ENCODE peak calls at places on chromosomes 4 and X, in six cellular contexts. Z is endothelial cell, U is fibroblast of lung, G is epithelial cell of esophagus, Y is retinal pigment epithelial cell, T is testis. I is an unnamed sample.

GRCh38 chr4:129682586-129682985 is 586.6 kb downstream of the C4orf33 start:
- DNase-seq in Z (no peak), Y (no peak), U (no peak), T (no peak), G (no peak), I (no peak)

GRCh38 chr4:88457307-88458090 is 580 bp downstream of the HERC5 start:
- DNase-seq in Z (peak), T (peak), G (peak), Y (no peak), U (no peak), I (no peak)

GRCh38 chr4:145886871-145887240 is 51.8 kb downstream of the ZNF827 start:
- DNase-seq in G (no peak), Z (no peak), T (no peak), U (no peak), Y (no peak), I (no peak)

GRCh38 chr4:24105183-24106039 is 215.6 kb upstream of the PPARGC1A start:
- DNase-seq in U (peak), G (peak), T (no peak), Y (peak), Z (no peak), I (no peak)

GRCh38 chr4:752196-752861 is 46.7 kb downstream of the PCGF3 start:
- DNase-seq in G (no peak), T (no peak), Y (no peak), U (no peak), Z (no peak), I (no peak)

GRCh38 chrX:40465735-40466551 is 114.8 kb upstream of the ATP6AP2 start:
- DNase-seq in Y (no peak), T (peak), Z (no peak), G (no peak), U (no peak), I (no peak)

GRCh38 chr4:24927039-24927438 is 14.2 kb upstream of the CCDC149 start:
- DNase-seq in Z (no peak), U (no peak), G (no peak), Y (no peak), T (no peak), I (no peak)

GRCh38 chr4:8886625-8887406 is 15.2 kb upstream of the HMX1 start:
- DNase-seq in T (no peak), Y (no peak), G (no peak), Z (no peak), U (no peak), I (no peak)

GRCh38 chr4:127783971-127784519 is 1.9 kb downstream of the HSPA4L start:
- DNase-seq in Y (no peak), T (no peak), G (peak), Z (no peak), U (no peak), I (no peak)

GRCh38 chr4:127783026-127783769 is 1.1 kb downstream of the HSPA4L start:
- DNase-seq in T (peak), G (peak), U (peak), Y (peak), Z (peak), I (no peak)

GRCh38 chr4:127781303-127782024 is 658 bp upstream of the HSPA4L start:
- DNase-seq in T (peak), Y (no peak), U (peak), Z (no peak), G (peak), I (peak)

GRCh38 chr4:127782025-127782274 is 172 bp upstream of the HSPA4L start:
- DNase-seq in Y (peak), T (peak), Z (peak), U (peak), G (peak), I (peak)

GRCh38 chr4:127782275-127783025 is at the start of gene HSPA4L:
- DNase-seq in Z (peak), U (peak), G (peak), Y (peak), T (peak), I (peak)
- TF ChIP-seq CTCF in Z (no peak), U (peak), G (peak), Y (peak), T (peak), I (peak)

GRCh38 chr4:54683616-54684346 is 26.0 kb downstream of the KIT start:
- DNase-seq in Z (peak), G (peak), Y (no peak), T (no peak), U (peak), I (peak)
- TF ChIP-seq CTCF in Z (peak), G (peak), Y (peak), T (no peak), U (peak), I (peak)

DNA sequence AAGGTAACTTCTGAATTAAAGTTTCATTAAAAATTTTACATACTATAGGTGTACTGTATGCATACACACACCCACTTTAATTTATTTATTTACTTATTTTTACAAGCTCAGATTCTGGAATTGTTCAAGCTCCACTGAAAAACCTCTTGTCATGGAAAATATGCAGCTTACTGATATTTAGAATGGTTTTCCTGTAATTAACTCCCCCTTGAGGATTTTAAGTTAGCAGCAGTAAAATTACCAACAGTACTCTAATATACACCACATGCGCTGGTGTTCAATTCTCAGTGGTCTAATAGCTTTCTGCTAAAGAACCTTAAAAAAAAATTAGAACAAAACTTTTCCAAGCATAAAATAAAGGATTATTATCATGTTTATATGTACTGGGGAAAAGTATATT is 12.0 kb downstream of the MAB21L2 start:
- DNase-seq in U (peak), G (no peak), Y (no peak), T (no peak), Z (no peak), I (no peak)
- TF ChIP-seq CTCF in U (peak), G (no peak), Y (peak), T (no peak), Z (no peak), I (no peak)

GRCh38 chr4:74537459-74537858 is 92.5 kb downstream of the AREG start:
- DNase-seq in Y (no peak), T (no peak), Z (no peak), G (peak), U (no peak), I (no peak)

GRCh38 chr4:74534121-74534520 is 89.2 kb downstream of the AREG start:
- DNase-seq in G (no peak), Y (no peak), U (no peak), Z (no peak), T (no peak), I (no peak)

GRCh38 chr4:74534936-74535335 is 90.0 kb downstream of the AREG start:
- DNase-seq in Y (no peak), Z (no peak), T (no peak), U (no peak), G (no peak), I (no peak)

GRCh38 chr4:74535471-74535870 is 90.5 kb downstream of the AREG start:
- DNase-seq in Z (no peak), U (no peak), G (no peak), Y (no peak), T (no peak), I (no peak)

DNA sequence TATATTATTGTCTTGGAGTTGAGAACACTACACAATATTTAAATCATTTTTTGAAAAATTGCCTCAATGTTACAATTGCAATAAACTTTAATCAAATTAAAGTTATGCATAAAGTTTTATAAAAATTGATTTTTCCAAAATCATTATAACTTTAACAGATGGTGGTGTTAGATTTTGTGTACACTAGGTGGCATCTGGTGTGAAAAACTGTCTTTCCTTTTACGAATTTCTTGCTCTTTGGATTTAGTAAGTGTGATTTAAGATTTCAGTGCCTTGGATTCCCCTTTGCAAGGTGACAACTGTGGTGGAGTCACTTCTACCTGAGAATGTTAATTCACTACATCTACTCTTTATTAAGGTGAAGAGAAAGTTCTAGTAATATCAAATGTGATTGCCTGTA is 91.6 kb downstream of the AREG start:
- DNase-seq in T (no peak), Z (no peak), G (peak), U (peak), Y (no peak), I (no peak)
- TF ChIP-seq CTCF in T (no peak), Z (peak), G (peak), U (peak), Y (peak), I (no peak)

GRCh38 chrX:19007011-19007410 is 23.1 kb upstream of the PHKA2 start:
- DNase-seq in U (no peak), T (no peak), Z (no peak), Y (no peak), G (no peak), I (no peak)

GRCh38 chrX:19003756-19004155 is 19.8 kb upstream of the PHKA2 start:
- DNase-seq in Y (no peak), Z (no peak), U (no peak), T (no peak), G (peak), I (no peak)

GRCh38 chrX:19007868-19008267 is 24.0 kb upstream of the PHKA2 start:
- DNase-seq in Y (no peak), Z (no peak), T (no peak), U (no peak), G (no peak), I (no peak)

DNA sequence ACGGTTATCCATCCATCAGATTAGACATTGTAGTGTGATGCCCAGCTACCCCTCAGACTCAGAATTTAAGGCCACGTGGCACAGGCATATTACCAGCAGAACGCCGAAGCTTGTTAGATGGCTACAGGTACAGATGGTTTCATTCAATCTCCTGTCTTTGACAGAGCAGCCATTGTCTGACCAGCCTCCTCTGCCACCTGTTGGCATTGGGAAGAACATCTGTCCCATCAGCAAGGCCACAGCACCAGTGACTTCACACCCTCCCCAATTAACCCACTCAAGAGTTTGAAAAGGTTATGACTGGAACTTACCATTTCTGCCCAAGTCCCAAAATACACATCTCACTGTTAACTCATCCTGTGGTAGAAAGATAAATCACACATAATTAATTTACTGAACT is 22.0 kb upstream of the PHKA2 start:
- DNase-seq in U (no peak), T (no peak), G (peak), Z (no peak), Y (no peak), I (no peak)
- TF ChIP-seq CTCF in U (no peak), T (no peak), G (peak), Z (no peak), Y (no peak), I (no peak)

GRCh38 chrX:12080265-12080664 is 58.0 kb upstream of the FRMPD4 start:
- DNase-seq in G (peak), U (peak), Y (no peak), T (peak), Z (peak), I (peak)
- TF ChIP-seq CTCF in G (peak), U (peak), Y (peak), T (no peak), Z (peak), I (peak)

GRCh38 chr4:74111576-74111975 is 12.6 kb upstream of the CXCL2 start:
- DNase-seq in T (no peak), Z (no peak), G (no peak), U (no peak), Y (no peak), I (no peak)
- TF ChIP-seq CTCF in T (no peak), Z (no peak), G (no peak), U (no peak), Y (no peak), I (no peak)

GRCh38 chrX:128754130-128754529 is 701.9 kb upstream of the ACTRT1 start:
- DNase-seq in Y (no peak), T (no peak), U (no peak), G (no peak), Z (no peak), I (no peak)
- TF ChIP-seq CTCF in Y (no peak), T (no peak), U (no peak), G (no peak), Z (no peak), I (no peak)

GRCh38 chr4:74623041-74623440 is 171.3 kb downstream of the BTC start:
- DNase-seq in Z (peak), G (peak), U (peak), T (peak), Y (no peak), I (peak)
- TF ChIP-seq CTCF in Z (peak), G (peak), U (peak), T (peak), Y (peak), I (no peak)